ENCODE peak calls at places on chromosomes 11 and 22, in ten cellular contexts. B is choroid plexus epithelial cell; Y is ovary; E is stomach; M is Jurkat, Clone E6-1; P is AG10803; F is HL-60; A is thoracic aorta; S is heart right ventricle; J is CD4-positive, alpha-beta memory T cell. X is an unnamed sample.

GRCh38 chr11:75921808-75922207 is 106.8 kb downstream of the UVRAG start:
- DNase-seq in B (no peak), J (no peak), M (no peak), S (no peak), Y (no peak), E (no peak), A (no peak), F (no peak), P (no peak), X (no peak)

GRCh38 chr11:77589521-77590193 is at the start of gene AQP11:
- DNase-seq in A (peak), Y (peak), B (peak), J (peak), E (peak), F (peak), M (no peak), P (peak), S (peak), X (peak)

GRCh38 chr11:27040302-27041115 is at the start of gene BBOX1:
- DNase-seq in P (no peak), Y (no peak), B (no peak), A (no peak), S (no peak), J (no peak), M (no peak), E (no peak), F (no peak), X (no peak)

GRCh38 chr11:47971501-47971900 is 8.9 kb upstream of the PTPRJ start:
- DNase-seq in J (no peak), B (no peak), A (no peak), Y (no peak), P (no peak), E (no peak), F (no peak), M (no peak), S (no peak), X (no peak)

GRCh38 chr11:47891886-47892285 is 43.7 kb upstream of the NUP160 start:
- DNase-seq in S (no peak), B (no peak), M (no peak), A (no peak), Y (no peak), J (no peak), F (no peak), P (peak), E (no peak), X (no peak)

GRCh38 chr11:11966826-11967668 is 41.4 kb downstream of the DKK3 start:
- DNase-seq in A (no peak), B (peak), P (peak), F (peak), S (peak), E (peak), M (peak), J (peak), Y (peak), X (peak)

GRCh38 chr11:36126703-36127102 is 162.5 kb downstream of the COMMD9 start:
- DNase-seq in M (no peak), P (no peak), A (no peak), S (no peak), B (peak), Y (no peak), E (no peak), J (no peak), F (no peak), X (no peak)

GRCh38 chr11:2247496-2247895 is 22.9 kb downstream of the ASCL2 start:
- DNase-seq in B (no peak), F (no peak), E (no peak), M (no peak), S (no peak), J (no peak), A (no peak), Y (no peak), P (no peak), X (no peak)

GRCh38 chr11:61656347-61657077 is 23.7 kb upstream of the DAGLA start:
- DNase-seq in Y (no peak), F (no peak), P (no peak), B (no peak), E (no peak), M (no peak), J (no peak), S (no peak), A (no peak), X (no peak)

GRCh38 chr11:19820100-19820499 is 107.5 kb downstream of the NAV2 start:
- DNase-seq in A (no peak), F (no peak), S (no peak), P (peak), M (no peak), J (no peak), E (no peak), B (peak), Y (no peak), X (no peak)

GRCh38 chr11:128905345-128906184 is 14.4 kb downstream of the KCNJ5 start:
- DNase-seq in P (no peak), J (peak), M (peak), B (peak), S (no peak), E (peak), F (no peak), A (no peak), Y (peak), X (peak)

GRCh38 chr22:28379075-28379806 is 300.4 kb downstream of the TTC28 start:
- DNase-seq in A (no peak), M (no peak), E (no peak), S (no peak), J (no peak), P (no peak), Y (no peak), B (no peak), F (no peak), X (no peak)
- H3K4me3 ChIP-seq in A (no peak), M (no peak), E (no peak), S (no peak), J (no peak), P (no peak), Y (no peak), B (no peak), F (no peak), X (no peak)

GRCh38 chr11:122069946-122070345 is 46.1 kb downstream of the BLID start:
- DNase-seq in P (peak), B (peak), J (no peak), A (peak), M (peak), F (no peak), Y (peak), E (peak), S (peak), X (peak)
- H3K4me3 ChIP-seq in P (no peak), B (no peak), J (no peak), A (peak), M (no peak), F (no peak), Y (no peak), E (no peak), S (no peak), X (no peak)

GRCh38 chr11:64870893-64871849 is 7.2 kb downstream of the EHD1 start:
- DNase-seq in P (no peak), B (no peak), J (no peak), F (no peak), A (no peak), E (no peak), M (no peak), S (no peak), Y (no peak), X (no peak)

GRCh38 chr11:64868904-64869570 is 9.4 kb downstream of the EHD1 start:
- DNase-seq in P (peak), B (peak), Y (peak), J (no peak), F (no peak), S (peak), E (no peak), M (no peak), A (no peak), X (no peak)

GRCh38 chr11:64869571-64870175 is 8.7 kb downstream of the EHD1 start:
- DNase-seq in S (no peak), A (no peak), M (no peak), B (no peak), P (no peak), E (no peak), J (no peak), F (no peak), Y (no peak), X (no peak)

GRCh38 chr11:64867748-64868462 is 10.5 kb downstream of the EHD1 start:
- DNase-seq in S (no peak), P (no peak), E (no peak), A (no peak), F (no peak), M (no peak), B (no peak), J (no peak), Y (no peak), X (no peak)

GRCh38 chr11:64870176-64870892 is 8.1 kb downstream of the EHD1 start:
- DNase-seq in B (peak), Y (no peak), J (no peak), E (no peak), P (peak), M (no peak), F (peak), S (no peak), A (no peak), X (no peak)
- H3K4me3 ChIP-seq in B (no peak), Y (no peak), J (peak), E (peak), P (no peak), M (no peak), F (no peak), S (peak), A (peak), X (no peak)

DNA sequence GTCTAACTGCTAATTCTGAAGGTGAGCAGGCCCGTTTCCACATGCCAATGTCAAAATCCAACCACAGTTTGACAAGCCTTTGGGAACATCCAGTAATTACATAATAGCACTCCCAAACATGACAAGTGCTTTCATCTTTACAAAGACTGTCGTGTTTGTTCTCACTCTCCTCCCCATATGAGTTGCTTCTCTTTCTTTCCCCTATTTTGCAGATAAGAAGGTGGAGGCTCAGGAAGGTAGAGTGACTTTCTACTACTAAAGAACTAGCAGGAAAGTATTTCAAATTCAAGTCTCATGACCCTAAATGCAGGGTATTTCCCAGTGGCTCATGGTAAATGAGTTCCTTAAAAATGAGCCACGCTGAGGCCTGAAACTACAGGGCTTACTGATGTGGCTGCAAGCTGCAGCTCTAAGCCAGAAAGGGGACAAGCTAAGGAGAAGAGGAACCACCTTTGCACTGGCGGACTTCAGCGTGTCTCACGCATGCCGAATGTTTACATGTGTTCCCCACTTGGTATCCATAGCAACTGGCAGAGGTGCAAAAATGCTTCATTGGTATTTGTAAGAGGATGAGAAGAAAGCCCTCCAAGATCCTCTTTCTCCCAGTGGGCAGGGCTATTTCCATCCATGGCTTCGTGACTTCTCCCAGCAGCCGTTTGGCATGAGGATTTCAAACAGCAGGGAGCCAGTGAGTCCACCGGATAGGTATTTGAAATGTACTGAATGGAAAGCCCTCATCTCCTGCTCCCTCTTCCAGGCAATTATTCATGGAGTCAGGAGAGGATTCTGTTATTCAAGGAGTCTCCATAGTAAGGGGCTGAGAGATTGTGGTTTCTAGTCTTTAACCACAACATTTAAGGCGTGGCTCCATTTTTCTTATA is 55.5 kb upstream of the CD44 start:
- DNase-seq in M (no peak), B (peak), E (peak), Y (peak), F (peak), P (peak), J (peak), A (peak), S (peak), X (peak)
- H3K4me3 ChIP-seq in M (no peak), B (no peak), E (no peak), Y (no peak), F (no peak), P (no peak), J (peak), A (no peak), S (no peak), X (no peak)

DNA sequence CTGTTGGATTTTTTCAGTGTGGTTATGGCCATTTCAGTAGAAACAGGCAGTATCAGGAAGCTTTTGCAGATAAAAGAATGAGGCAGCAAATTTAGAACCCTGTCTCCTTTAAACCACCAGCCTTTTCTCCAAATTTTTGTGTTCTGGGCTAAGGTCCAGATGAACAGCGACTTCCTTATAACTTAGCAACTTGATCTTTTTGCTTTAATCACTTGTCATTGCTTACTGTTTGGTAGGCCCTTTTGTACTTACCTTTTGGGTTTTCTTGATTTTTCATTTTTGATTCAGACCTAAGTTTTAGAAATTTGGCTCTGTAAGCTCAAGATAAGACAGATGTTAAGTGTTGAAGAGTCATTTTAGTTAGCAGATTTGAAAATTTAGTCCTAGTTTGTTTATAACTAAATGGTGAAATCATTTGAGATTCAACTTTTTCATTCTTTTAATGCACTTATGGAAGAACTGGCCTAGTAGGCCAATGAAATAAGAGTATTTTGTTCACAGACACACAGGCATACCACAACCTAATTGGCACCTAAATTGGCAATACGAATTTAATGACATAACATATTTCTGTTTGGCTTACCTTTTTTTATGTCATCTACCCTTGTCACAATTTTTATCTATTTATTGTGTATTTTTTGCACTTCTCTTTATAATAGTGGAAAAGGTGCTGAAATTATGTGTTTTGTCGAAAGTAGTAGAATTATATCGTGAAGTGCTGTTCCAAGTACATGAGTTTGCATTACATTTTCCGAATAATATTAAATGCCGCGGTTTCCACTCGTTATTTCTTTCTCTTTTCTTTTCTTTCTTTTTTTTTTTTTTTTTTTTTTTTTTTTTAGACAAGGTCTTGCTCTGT is 2.1 kb downstream of the RTN3 start:
- DNase-seq in E (no peak), J (no peak), F (peak), M (no peak), S (no peak), Y (no peak), P (peak), A (no peak), B (no peak), X (no peak)
- H3K4me3 ChIP-seq in E (peak), J (no peak), F (peak), M (peak), S (peak), Y (peak), P (peak), A (peak), B (peak), X (no peak)

DNA sequence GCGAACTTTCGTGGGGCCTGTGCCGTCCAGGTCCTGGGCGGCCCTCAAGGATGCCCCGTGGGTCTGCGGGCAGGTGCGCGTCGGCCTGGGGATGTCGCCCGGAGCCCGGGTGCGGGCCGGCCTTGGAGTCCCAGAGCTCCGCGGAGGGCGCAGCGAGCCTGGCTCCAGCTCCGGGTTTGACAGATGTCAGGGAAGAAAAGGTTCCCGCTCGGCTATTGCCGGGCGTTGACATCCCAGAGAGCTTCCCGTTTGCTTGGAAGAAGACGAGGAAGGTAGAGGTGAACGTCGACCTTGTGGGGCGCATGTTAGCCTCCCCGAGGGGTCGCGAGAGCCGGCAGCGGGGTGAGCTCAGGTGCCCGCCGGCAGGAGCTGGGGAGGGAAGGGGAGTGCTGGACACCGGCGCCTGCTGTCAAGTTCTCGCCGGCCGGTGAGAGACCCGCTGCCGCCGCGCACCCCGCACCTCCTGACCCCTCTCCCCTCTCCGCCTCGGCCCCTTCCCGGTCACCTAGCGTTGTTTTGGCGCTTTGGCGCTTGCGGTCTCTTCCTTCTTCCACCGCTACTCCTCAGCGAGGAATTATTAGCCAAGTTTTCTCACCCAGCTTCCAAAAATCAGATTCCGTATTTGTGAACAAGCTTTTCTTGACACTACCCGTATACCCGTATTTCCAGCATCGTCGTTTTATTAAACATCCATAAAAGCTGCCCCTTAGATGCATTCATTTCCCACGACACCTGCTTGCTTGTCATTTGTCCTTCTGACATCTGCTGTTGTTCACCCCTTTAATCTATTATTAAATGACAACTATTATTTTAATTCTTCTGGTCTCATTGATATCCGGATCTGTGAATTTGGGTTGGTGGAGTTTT is 1.3 kb downstream of the BMAL1 start:
- DNase-seq in Y (peak), F (no peak), A (no peak), E (no peak), P (no peak), S (no peak), M (no peak), B (no peak), J (no peak), X (peak)
- H3K4me3 ChIP-seq in Y (peak), F (peak), A (peak), E (peak), P (peak), S (peak), M (peak), B (peak), J (peak), X (peak)

GRCh38 chr11:118915941-118916841 is 9.5 kb downstream of the BCL9L start:
- DNase-seq in E (no peak), A (no peak), S (no peak), Y (peak), F (no peak), M (no peak), P (no peak), B (no peak), J (no peak), X (no peak)

GRCh38 chr11:118916842-118917388 is 8.8 kb downstream of the BCL9L start:
- DNase-seq in F (no peak), M (no peak), A (no peak), Y (peak), B (peak), E (no peak), S (peak), J (no peak), P (peak), X (peak)

GRCh38 chr11:118917488-118918127 is 8.1 kb downstream of the BCL9L start:
- DNase-seq in P (peak), M (no peak), A (no peak), E (no peak), S (peak), Y (peak), F (peak), J (peak), B (peak), X (peak)

GRCh38 chr11:118918686-118919280 is 6.9 kb downstream of the BCL9L start:
- DNase-seq in P (peak), E (no peak), A (no peak), M (no peak), Y (peak), S (no peak), F (no peak), B (peak), J (no peak), X (peak)

DNA sequence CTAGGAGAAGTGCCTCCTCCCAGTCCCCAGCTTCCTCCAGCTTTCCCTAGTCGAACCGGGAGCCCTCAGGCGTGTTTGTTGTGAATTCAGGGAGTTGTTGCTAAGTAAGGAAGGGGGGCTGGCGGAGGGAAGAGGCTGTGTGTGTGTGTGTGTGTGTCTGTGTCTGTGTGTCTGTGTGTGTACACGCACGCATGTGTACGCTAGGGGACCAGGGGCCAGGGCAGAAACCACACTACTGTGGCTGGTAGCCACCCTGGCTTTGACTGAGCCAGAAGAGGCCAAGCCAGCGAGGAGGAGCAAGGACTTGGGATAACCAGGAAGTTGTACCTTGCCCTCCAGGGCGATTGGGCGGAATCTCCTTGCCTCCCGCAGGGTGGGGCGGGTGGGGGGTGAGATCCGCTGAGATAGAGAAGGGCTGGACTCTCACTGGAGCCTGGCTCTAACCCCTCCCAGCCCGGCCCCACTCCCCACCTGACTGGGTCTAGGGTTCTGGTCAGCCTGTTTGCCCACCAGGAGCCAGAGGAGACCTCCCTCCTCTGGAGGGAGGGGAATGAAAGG is 7.5 kb downstream of the BCL9L start:
- DNase-seq in F (no peak), A (no peak), E (peak), B (peak), Y (peak), J (peak), S (peak), P (peak), M (no peak), X (peak)
- H3K4me3 ChIP-seq in F (no peak), A (peak), E (peak), B (peak), Y (peak), J (peak), S (peak), P (peak), M (no peak), X (peak)

DNA sequence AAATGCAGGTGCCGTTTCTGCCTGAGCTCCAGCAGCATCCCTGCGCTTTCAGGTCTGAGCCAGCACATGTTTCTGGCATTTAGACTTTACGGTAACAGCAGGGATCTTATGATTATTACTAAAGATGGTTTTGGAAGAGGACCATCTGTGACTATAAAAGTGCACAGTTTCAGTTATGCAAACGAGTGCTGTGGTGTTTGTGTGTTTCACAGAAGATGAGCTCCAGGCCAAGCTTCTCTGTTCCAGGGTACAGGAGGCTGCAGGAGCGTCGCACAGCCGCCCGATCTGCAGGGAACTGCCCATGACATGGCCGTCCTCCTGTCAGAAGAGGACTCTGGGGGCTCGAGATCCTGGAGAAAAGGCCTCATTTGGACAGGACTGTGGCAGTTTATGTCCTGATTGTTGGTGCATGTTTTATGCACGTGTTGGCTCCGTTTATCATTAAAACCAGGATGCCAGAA is 297.3 kb downstream of the TBC1D22A start:
- DNase-seq in F (no peak), E (no peak), P (peak), J (no peak), Y (no peak), A (no peak), M (no peak), S (no peak), B (peak), X (no peak)
- H3K4me3 ChIP-seq in F (no peak), E (no peak), P (no peak), J (no peak), Y (no peak), A (no peak), M (no peak), S (no peak), B (no peak), X (no peak)